ENCODE peak calls at places on chromosomes 1 and 21, in six cellular contexts. C is H1, V is HCT116, M is K562, T is GM12878, O is HepG2. I is an unnamed sample.

GRCh38 chr1:180353930-180354329 is 123.9 kb downstream of the LHX4 start:
- DNase-seq in M (no peak), V (no peak), T (no peak), O (no peak), C (no peak), I (no peak)

GRCh38 chr1:212987702-212988322 is 27.9 kb downstream of the ANGEL2 start:
- DNase-seq in T (no peak), M (no peak), V (no peak), O (no peak), C (no peak), I (no peak)

GRCh38 chr1:78375996-78376395 is 114.8 kb upstream of the PTGFR start:
- DNase-seq in C (no peak), M (no peak), V (no peak), T (no peak), O (no peak), I (no peak)

GRCh38 chr1:150321826-150322166 is 463 bp downstream of the PRPF3 start:
- DNase-seq in T (no peak), C (no peak), V (no peak), M (no peak), O (no peak), I (no peak)

GRCh38 chr1:206544562-206545257 is 37.4 kb downstream of the RASSF5 start:
- DNase-seq in M (peak), O (peak), V (peak), C (peak), T (no peak), I (peak)

GRCh38 chr1:110005971-110006370 is 21.4 kb downstream of the AHCYL1 start:
- DNase-seq in M (no peak), T (no peak), O (no peak), C (no peak), V (no peak), I (no peak)

GRCh38 chr1:167360120-167360519 is 139.4 kb downstream of the POU2F1 start:
- DNase-seq in T (no peak), O (no peak), M (no peak), V (no peak), C (no peak), I (no peak)

GRCh38 chr1:40450491-40451237 is 388 bp downstream of the ZFP69B start:
- DNase-seq in T (peak), C (peak), M (peak), O (peak), V (no peak), I (no peak)

GRCh38 chr1:30684881-30685795 is 38.2 kb downstream of the MATN1 start:
- DNase-seq in V (peak), C (peak), T (no peak), M (peak), O (peak), I (peak)

GRCh38 chr1:16922885-16923431 is 1.2 kb downstream of the CROCC start:
- DNase-seq in C (no peak), V (no peak), M (peak), O (no peak), T (no peak), I (no peak)

GRCh38 chr1:171300401-171300800 is 13.6 kb upstream of the FMO4 start:
- DNase-seq in C (no peak), O (no peak), M (no peak), V (no peak), T (no peak), I (no peak)

GRCh38 chr1:1066403-1067283 is 7.5 kb downstream of the RNF223 start:
- DNase-seq in C (no peak), T (no peak), O (no peak), M (no peak), V (no peak), I (no peak)

GRCh38 chr1:51926171-51926812 is 47.8 kb upstream of the NRDC start:
- DNase-seq in T (no peak), C (no peak), O (no peak), V (no peak), M (peak), I (no peak)

GRCh38 chr1:178502330-178502714 is 5.6 kb upstream of the CLEC20A start:
- DNase-seq in T (no peak), V (no peak), M (no peak), O (no peak), C (no peak), I (no peak)

GRCh38 chr21:45607021-45607921 is 36.3 kb upstream of the PCBP3 start:
- DNase-seq in O (no peak), M (no peak), C (no peak), T (no peak), V (no peak), I (no peak)

GRCh38 chr1:218347713-218348627 is 2.8 kb downstream of the TGFB2 start:
- DNase-seq in C (peak), O (no peak), T (no peak), M (no peak), V (no peak), I (no peak)

GRCh38 chr1:235597867-235598553 is 51.6 kb downstream of the GNG4 start:
- DNase-seq in M (peak), O (peak), T (no peak), C (no peak), V (peak), I (no peak)
- TF ChIP-seq ATF3 in M (no peak), O (no peak), T (no peak), C (peak), V (no peak), I (no peak)

GRCh38 chr1:59669752-59670312 is 144.9 kb upstream of the HOOK1 start:
- DNase-seq in V (no peak), M (no peak), O (peak), T (no peak), C (peak), I (peak)

GRCh38 chr1:59667020-59667419 is 147.7 kb upstream of the HOOK1 start:
- DNase-seq in M (no peak), O (peak), T (no peak), V (no peak), C (no peak), I (no peak)

GRCh38 chr1:59666106-59666505 is 148.6 kb upstream of the HOOK1 start:
- DNase-seq in T (no peak), V (no peak), O (no peak), C (no peak), M (no peak), I (no peak)

GRCh38 chr1:59664167-59664566 is 150.6 kb upstream of the HOOK1 start:
- DNase-seq in M (no peak), O (no peak), T (no peak), C (no peak), V (no peak), I (no peak)
- TF ChIP-seq ATF3 in M (no peak), O (no peak), T (no peak), C (no peak), V (no peak), I (no peak)

DNA sequence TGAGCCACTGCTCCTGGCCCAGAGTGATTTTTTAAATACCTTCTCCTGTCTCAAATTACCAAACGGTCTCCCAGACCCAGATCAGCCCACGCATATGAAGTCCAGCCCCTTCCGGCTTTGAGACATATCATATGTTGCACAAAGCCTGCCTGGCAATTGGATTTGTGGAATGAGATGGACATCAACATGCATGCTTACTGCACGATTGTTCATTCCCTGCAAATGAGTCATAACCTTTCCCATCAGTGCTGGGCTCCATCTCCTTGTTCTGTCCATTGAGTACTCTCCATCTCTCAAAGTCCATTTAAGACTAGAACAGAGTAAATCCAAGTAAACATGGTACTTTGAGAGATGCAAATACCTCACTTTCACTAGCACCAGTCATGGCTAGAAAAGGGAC is 612.2 kb upstream of the USP24 start:
- DNase-seq in T (no peak), V (no peak), M (no peak), C (no peak), O (peak), I (no peak)
- TF ChIP-seq ATF3 in T (no peak), V (no peak), M (no peak), C (no peak), O (no peak), I (no peak)

GRCh38 chr1:91829293-91830153 is 56.4 kb downstream of the TGFBR3 start:
- DNase-seq in M (no peak), C (no peak), V (no peak), T (no peak), O (no peak), I (no peak)

GRCh38 chr1:91828583-91829281 is 57.2 kb downstream of the TGFBR3 start:
- DNase-seq in M (no peak), C (no peak), V (no peak), O (no peak), T (no peak), I (no peak)

GRCh38 chr1:91831132-91831930 is 54.6 kb downstream of the TGFBR3 start:
- DNase-seq in O (no peak), V (no peak), C (no peak), T (no peak), M (no peak), I (no peak)

GRCh38 chr1:91828007-91828321 is 58.0 kb downstream of the TGFBR3 start:
- DNase-seq in V (no peak), O (no peak), C (no peak), T (no peak), M (no peak), I (no peak)

GRCh38 chr1:91830242-91831131 is 55.5 kb downstream of the TGFBR3 start:
- DNase-seq in O (peak), T (no peak), M (no peak), C (no peak), V (no peak), I (no peak)
- TF ChIP-seq ATF3 in O (no peak), T (no peak), M (no peak), C (no peak), V (no peak), I (no peak)

DNA sequence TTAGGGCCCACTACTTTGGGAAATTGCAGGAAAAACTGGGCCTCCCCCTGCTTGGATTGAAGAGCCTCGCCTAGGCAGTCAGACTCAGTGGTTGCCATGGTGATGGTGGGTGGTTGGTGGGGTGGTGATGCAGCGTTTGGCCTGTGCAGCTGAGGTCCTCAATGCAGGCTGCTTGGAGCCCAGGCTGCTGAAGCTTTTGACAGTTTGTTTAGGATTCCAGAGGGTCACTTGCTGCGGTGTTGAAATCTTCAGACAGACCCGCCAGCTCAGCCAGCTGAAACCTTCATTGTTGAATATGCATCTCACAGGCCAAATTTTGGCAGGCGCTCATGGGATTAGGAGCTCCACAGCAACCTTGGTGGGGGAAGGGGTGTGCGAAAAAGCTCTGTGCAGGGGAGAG is 67.9 kb downstream of the CACNA1E start:
- DNase-seq in M (no peak), C (no peak), T (no peak), V (no peak), O (no peak), I (no peak)
- TF ChIP-seq ATF3 in M (no peak), C (no peak), T (no peak), V (no peak), O (no peak), I (no peak)

GRCh38 chr1:224157316-224157715 is 25.7 kb upstream of the DEGS1 start:
- DNase-seq in O (no peak), M (no peak), V (no peak), C (no peak), T (no peak), I (no peak)
- TF ChIP-seq ATF3 in O (no peak), M (no peak), V (no peak), C (no peak), T (no peak), I (no peak)

GRCh38 chr21:41810597-41810932 is 43.7 kb upstream of the RIPK4 start:
- DNase-seq in M (no peak), O (no peak), V (no peak), C (no peak), T (no peak), I (no peak)
- TF ChIP-seq ATF3 in M (no peak), O (no peak), V (no peak), C (no peak), T (no peak), I (no peak)

GRCh38 chr1:154445040-154445472 is 39.9 kb downstream of the IL6R start:
- DNase-seq in C (no peak), V (no peak), T (peak), O (no peak), M (no peak), I (no peak)

GRCh38 chr1:154440031-154440430 is 34.9 kb downstream of the IL6R start:
- DNase-seq in C (no peak), T (no peak), V (no peak), M (no peak), O (no peak), I (no peak)

GRCh38 chr1:154443274-154444013 is 38.3 kb downstream of the IL6R start:
- DNase-seq in M (no peak), O (no peak), C (no peak), T (no peak), V (no peak), I (no peak)

GRCh38 chr1:154441241-154441888 is 36.2 kb downstream of the IL6R start:
- DNase-seq in C (no peak), O (no peak), M (no peak), V (no peak), T (no peak), I (no peak)

DNA sequence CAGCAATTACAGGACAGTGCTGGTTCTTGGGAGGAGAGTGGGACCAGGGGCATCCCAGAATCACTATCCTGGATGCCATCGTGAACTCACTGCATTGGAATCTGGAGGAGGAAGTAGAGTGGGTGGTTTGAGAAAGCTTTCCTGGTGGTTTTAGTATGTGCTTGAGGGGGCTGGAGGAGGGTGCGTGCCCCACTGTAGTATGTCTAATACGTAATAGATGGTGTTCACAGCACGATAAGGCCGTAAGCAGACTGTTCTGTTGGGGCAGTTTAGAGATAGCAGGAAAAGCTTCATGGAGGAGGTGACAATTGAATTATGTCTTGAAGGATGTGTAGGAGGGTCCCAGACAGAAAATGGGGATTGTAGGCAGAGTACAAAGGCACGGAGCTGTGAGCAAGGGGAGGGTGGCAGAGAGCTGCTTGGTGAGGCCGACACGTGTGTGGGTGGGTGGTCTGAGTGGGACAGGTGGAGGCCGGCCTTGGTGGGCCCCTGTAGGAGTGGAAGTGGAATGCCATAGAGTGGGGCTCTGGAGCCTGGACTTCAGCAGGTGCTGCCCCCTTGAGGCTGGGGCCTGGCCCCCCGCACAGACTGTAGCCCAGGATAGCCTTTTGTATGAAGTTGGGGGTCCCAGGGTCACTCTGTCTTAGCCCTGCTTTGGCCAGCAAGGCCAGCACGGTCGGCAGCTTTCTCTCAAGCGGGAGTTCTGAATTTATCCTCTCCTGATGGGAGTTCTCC is 37.0 kb downstream of the IL6R start:
- DNase-seq in M (peak), V (no peak), O (no peak), C (peak), T (no peak), I (peak)
- TF ChIP-seq ATF3 in M (no peak), V (no peak), O (no peak), C (no peak), T (no peak), I (no peak)

I was measured in WTC11.